ENCODE peak calls at places on chromosome 10, in four cellular contexts. X is DND-41; E is CD8-positive, alpha-beta memory T cell; J is endodermal cell. M is an unnamed sample.

GRCh38 chr10:103598654-103599115 is 105.2 kb downstream of the NEURL1 start:
- DNase-seq in X (peak), E (no peak), J (peak), M (peak)

GRCh38 chr10:44289125-44289524 is 95.8 kb downstream of the CXCL12 start:
- DNase-seq in X (no peak), E (no peak), J (no peak), M (no peak)

GRCh38 chr10:116237260-116237659 is 35.7 kb downstream of the GFRA1 start:
- DNase-seq in X (no peak), E (no peak), J (no peak), M (no peak)

GRCh38 chr10:106467506-106467905 is 697.0 kb downstream of the SORCS1 start:
- DNase-seq in X (no peak), E (no peak), J (peak), M (no peak)

GRCh38 chr10:6917125-6917524 is 337.0 kb upstream of the PRKCQ start:
- DNase-seq in X (no peak), E (no peak), J (no peak), M (no peak)

GRCh38 chr10:47159361-47160228 is 140.4 kb upstream of the GDF10 start:
- DNase-seq in X (no peak), E (no peak), J (peak), M (peak)

GRCh38 chr10:119502214-119502613 is 40.3 kb downstream of the RGS10 start:
- DNase-seq in X (peak), E (peak), J (peak), M (no peak)

GRCh38 chr10:125414998-125415397 is 254.6 kb upstream of the CTBP2 start:
- DNase-seq in X (no peak), E (no peak), J (no peak), M (no peak)

GRCh38 chr10:12656518-12657142 is 307.3 kb downstream of the CAMK1D start:
- DNase-seq in X (peak), E (peak), J (no peak), M (no peak)

GRCh38 chr10:54284526-54285193 is 516.4 kb downstream of the PCDH15 start:
- DNase-seq in X (no peak), E (no peak), J (no peak), M (peak)

GRCh38 chr10:75469018-75469616 is 37.7 kb downstream of the LRMDA start:
- DNase-seq in X (no peak), E (no peak), J (no peak), M (peak)

GRCh38 chr10:17989908-17990767 is 38.4 kb downstream of the SLC39A12 start:
- DNase-seq in X (no peak), E (no peak), J (no peak), M (no peak)

GRCh38 chr10:104582966-104583365 is 58.1 kb upstream of the SORCS3 start:
- DNase-seq in X (no peak), E (no peak), J (no peak), M (no peak)

GRCh38 chr10:119111968-119112515 is 8.1 kb downstream of the DENND10 start:
- DNase-seq in X (no peak), E (no peak), J (no peak), M (no peak)

GRCh38 chr10:119849031-119849789 is 23.4 kb downstream of the MCMBP start:
- DNase-seq in X (no peak), E (no peak), J (no peak), M (peak)

GRCh38 chr10:51198170-51198569 is 123.9 kb downstream of the PRKG1 start:
- DNase-seq in X (no peak), E (no peak), J (no peak), M (no peak)

GRCh38 chr10:15200626-15201025 is 32.1 kb upstream of the NMT2 start:
- DNase-seq in X (no peak), E (no peak), J (no peak), M (peak)

GRCh38 chr10:12531305-12531738 is 182.0 kb downstream of the CAMK1D start:
- DNase-seq in X (no peak), E (no peak), J (peak), M (no peak)

GRCh38 chr10:119209050-119209735 is 1.8 kb downstream of the GRK5 start:
- DNase-seq in X (peak), E (peak), J (peak), M (peak)

GRCh38 chr10:95480901-95481491 is 80.2 kb downstream of the SORBS1 start:
- DNase-seq in X (no peak), E (no peak), J (peak), M (no peak)

GRCh38 chr10:61284222-61284890 is 168.8 kb downstream of the TMEM26 start:
- DNase-seq in X (no peak), E (peak), J (no peak), M (no peak)

GRCh38 chr10:652226-652625 is 37.2 kb downstream of the DIP2C start:
- DNase-seq in X (no peak), E (no peak), J (peak), M (no peak)

DNA sequence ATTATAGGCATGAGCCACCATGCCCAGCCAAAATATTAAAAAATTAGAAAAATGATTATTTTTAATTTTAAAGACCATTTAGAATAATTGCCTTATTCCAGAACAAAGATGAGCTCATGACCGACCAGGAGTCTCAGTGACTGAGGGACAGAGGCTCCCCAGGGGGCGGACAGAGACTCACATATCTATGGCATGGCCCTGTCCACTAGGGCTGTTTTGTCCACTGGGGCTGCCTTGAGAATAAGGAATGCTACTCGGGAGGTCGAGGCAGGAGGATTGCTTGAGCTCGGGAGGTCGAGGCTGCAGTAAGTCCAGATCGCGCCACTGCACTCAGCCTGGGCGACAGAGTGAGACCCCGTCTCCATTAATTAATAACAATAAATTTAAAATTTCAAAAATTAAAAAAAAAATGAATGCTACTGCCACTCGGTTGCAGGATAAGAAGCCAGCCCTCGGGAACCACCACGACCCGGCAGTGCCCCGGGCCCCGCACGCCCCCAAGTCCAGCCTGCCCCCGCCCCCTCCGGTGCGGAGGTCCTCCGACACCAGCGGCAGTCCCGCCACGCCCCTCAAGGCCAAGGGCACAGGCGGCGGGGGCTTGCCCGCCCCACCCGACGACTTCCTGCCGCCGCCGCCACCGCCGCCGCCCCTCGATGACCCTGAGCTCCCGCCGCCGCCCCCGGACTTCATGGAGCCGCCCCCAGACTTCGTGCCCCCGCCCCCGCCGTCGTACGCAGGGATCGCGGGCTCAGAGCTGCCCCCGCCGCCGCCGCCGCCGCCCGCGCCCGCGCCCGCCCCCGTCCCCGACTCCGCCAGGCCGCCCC is 128.6 kb downstream of the APBB1IP start:
- DNase-seq in X (no peak), E (no peak), J (peak), M (no peak)
- H3K4me3 ChIP-seq in X (no peak), E (no peak), J (peak), M (no peak)

DNA sequence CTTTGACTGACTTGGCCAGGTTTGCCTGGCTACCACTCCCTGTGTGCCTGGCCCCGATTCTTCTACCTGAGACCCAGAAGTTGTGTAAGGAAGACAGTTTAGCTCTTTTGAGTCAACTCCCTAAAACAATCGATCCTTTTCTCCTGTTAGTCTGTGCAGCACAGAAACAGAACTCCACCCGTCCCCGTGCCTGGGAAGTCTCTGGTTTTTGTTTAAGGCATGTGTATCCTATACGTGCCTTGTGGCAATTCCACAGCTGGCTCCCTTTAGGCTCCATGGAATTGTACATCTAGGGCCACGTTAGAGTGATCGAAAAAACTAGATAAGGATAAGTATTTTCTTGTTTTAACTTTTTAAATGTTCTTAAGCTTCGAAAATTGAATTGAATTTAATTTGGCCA is 131.6 kb downstream of the BICC1 start:
- DNase-seq in X (no peak), E (no peak), J (no peak), M (no peak)
- H3K4me3 ChIP-seq in X (no peak), E (no peak), J (no peak), M (no peak)

GRCh38 chr10:68559251-68559650 is 886 bp upstream of the TET1 start:
- DNase-seq in X (no peak), E (no peak), J (no peak), M (no peak)
- H3K4me3 ChIP-seq in X (no peak), E (no peak), J (no peak), M (no peak)

GRCh38 chr10:2097937-2098336 is 360.6 kb upstream of the ADARB2 start:
- DNase-seq in X (no peak), E (no peak), J (no peak), M (no peak)

GRCh38 chr10:2094171-2094570 is 356.8 kb upstream of the ADARB2 start:
- DNase-seq in X (no peak), E (no peak), J (no peak), M (no peak)

GRCh38 chr10:2099321-2099720 is 362.0 kb upstream of the ADARB2 start:
- DNase-seq in X (no peak), E (no peak), J (no peak), M (no peak)
- H3K4me3 ChIP-seq in X (no peak), E (no peak), J (no peak), M (no peak)

GRCh38 chr10:62560207-62560819 is 186.1 kb downstream of the ZNF365 start:
- DNase-seq in X (no peak), E (no peak), J (no peak), M (no peak)

GRCh38 chr10:62559481-62560206 is 185.5 kb downstream of the ZNF365 start:
- DNase-seq in X (no peak), E (no peak), J (no peak), M (no peak)

GRCh38 chr10:62554632-62555199 is 180.5 kb downstream of the ZNF365 start:
- DNase-seq in X (peak), E (peak), J (peak), M (no peak)
- H3K4me3 ChIP-seq in X (no peak), E (no peak), J (no peak), M (no peak)

GRCh38 chr10:70481831-70482530 is 3.4 kb downstream of the PALD1 start:
- DNase-seq in X (no peak), E (no peak), J (no peak), M (no peak)
- H3K4me3 ChIP-seq in X (no peak), E (no peak), J (no peak), M (no peak)

GRCh38 chr10:100894589-100895294 is 18.0 kb upstream of the SLF2 start:
- DNase-seq in X (no peak), E (no peak), J (no peak), M (no peak)
- H3K4me3 ChIP-seq in X (no peak), E (no peak), J (no peak), M (no peak)